ENCODE peak calls at places on chromosomes 16 and 17, in six cellular contexts. G is H1, T is H9, I is neuronal stem cell, E is mesenchymal stem cell, K is trophoblast cell. C is an unnamed sample. For H3K9me3, the result is how much of the 10 kb centered on the place peaks cover.

GRCh38 chr16:6335072-6335471 is 997.6 kb upstream of the RBFOX1 start:
- DNase-seq in G (peak), T (peak), I (peak), E (no peak), K (peak), C (no peak)

GRCh38 chr16:80369559-80369958 is 171.2 kb upstream of the DYNLRB2 start:
- DNase-seq in G (peak), T (peak), I (peak), E (peak), K (peak), C (peak)

GRCh38 chr16:68800257-68800875 is 43.0 kb upstream of the TANGO6 start:
- DNase-seq in G (peak), T (peak), I (peak), E (peak), K (peak), C (peak)

GRCh38 chr17:1491406-1492248 is 859 bp downstream of the MYO1C start:
- DNase-seq in G (peak), T (no peak), I (no peak), E (peak), K (peak), C (no peak)

GRCh38 chr17:11391134-11391533 is 150.1 kb downstream of the SHISA6 start:
- DNase-seq in G (peak), T (peak), I (no peak), E (no peak), K (no peak), C (no peak)

GRCh38 chr16:15900357-15900756 is 12.0 kb upstream of the CEP20 start:
- DNase-seq in G (no peak), T (no peak), I (no peak), E (no peak), K (peak), C (no peak)

GRCh38 chr17:67657596-67657995 is 60.1 kb upstream of the NOL11 start:
- DNase-seq in G (no peak), T (no peak), I (no peak), E (no peak), K (no peak), C (no peak)

GRCh38 chr17:75078097-75079022 is 9.4 kb upstream of the SLC16A5 start:
- DNase-seq in G (no peak), T (peak), I (no peak), E (peak), K (peak), C (peak)

GRCh38 chr16:48963306-48963705 is 318.3 kb downstream of the CBLN1 start:
- DNase-seq in G (no peak), T (no peak), I (no peak), E (peak), K (peak), C (peak)

GRCh38 chr17:83119987-83120864 is 40.8 kb downstream of the METRNL start:
- DNase-seq in G (no peak), T (no peak), I (no peak), E (peak), K (no peak), C (no peak)

GRCh38 chr16:35011-35775 is 18.2 kb downstream of the POLR3K start:
- DNase-seq in G (no peak), T (no peak), I (no peak), E (no peak), K (peak), C (no peak)

GRCh38 chr16:57628008-57628781 is at the start of gene ADGRG1:
- DNase-seq in G (peak), T (peak), I (peak), E (peak), K (peak), C (peak)

GRCh38 chr17:76371656-76372628 is 12.5 kb upstream of the SPHK1 start:
- DNase-seq in G (no peak), T (no peak), I (no peak), E (peak), K (peak), C (peak)

GRCh38 chr16:80792031-80792430 is 12.4 kb downstream of the CDYL2 start:
- DNase-seq in G (no peak), T (no peak), I (no peak), E (no peak), K (no peak), C (no peak)

GRCh38 chr17:44581868-44582267 is 24.6 kb downstream of the FZD2 start:
- DNase-seq in G (no peak), T (no peak), I (no peak), E (no peak), K (no peak), C (no peak)

GRCh38 chr16:1346422-1347285 is 5.0 kb downstream of the TSR3 start:
- DNase-seq in G (no peak), T (no peak), I (no peak), E (no peak), K (peak), C (no peak)

GRCh38 chr16:54175552-54176375 is 110.8 kb downstream of the IRX3 start:
- DNase-seq in G (no peak), T (no peak), I (no peak), E (no peak), K (peak), C (no peak)

GRCh38 chr17:4477286-4477791 is 21.3 kb upstream of the SPNS2 start:
- DNase-seq in G (no peak), T (no peak), I (no peak), E (no peak), K (no peak), C (no peak)

GRCh38 chr17:6353161-6353560 is 81.8 kb downstream of the AIPL1 start:
- DNase-seq in G (peak), T (no peak), I (no peak), E (no peak), K (no peak), C (no peak)

GRCh38 chr16:5504028-5504758 is 406.6 kb upstream of the EEF2KMT start:
- DNase-seq in G (no peak), T (no peak), I (no peak), E (no peak), K (no peak), C (no peak)

GRCh38 chr16:56606071-56606687 is 2.2 kb upstream of the MT2A start:
- DNase-seq in G (no peak), T (no peak), I (no peak), E (no peak), K (no peak), C (peak)

GRCh38 chr17:51427259-51428255 is 167.2 kb downstream of the UTP18 start:
- DNase-seq in G (no peak), T (no peak), I (no peak), E (no peak), K (peak), C (no peak)

GRCh38 chr16:49789617-49790016 is 66.3 kb downstream of the ZNF423 start:
- DNase-seq in G (no peak), T (no peak), I (no peak), E (no peak), K (no peak), C (no peak)

GRCh38 chr16:86874141-86874540 is 295.8 kb downstream of the FOXL1 start:
- DNase-seq in G (peak), T (peak), I (no peak), E (peak), K (peak), C (no peak)

GRCh38 chr17:74768069-74768762 is 7.9 kb downstream of the NAT9 start:
- DNase-seq in G (no peak), T (no peak), I (no peak), E (no peak), K (no peak), C (peak)

GRCh38 chr17:8875416-8875815 is 7.9 kb upstream of the PIK3R6 start:
- DNase-seq in G (no peak), T (peak), I (no peak), E (no peak), K (no peak), C (no peak)
- H2AK5ac ChIP-seq in G (no peak), T (no peak), I (no peak), E (no peak), K (no peak), C (no peak)

GRCh38 chr16:35170610-35171009 is 1711.2 kb downstream of the TP53TG3F start:
- DNase-seq in G (no peak), T (no peak), I (no peak), E (no peak), K (no peak), C (no peak)
- H3K9me3 ChIP-seq in G (half or more), T (half or more), I (under half), E (under half), K (under half), C (under half)

GRCh38 chr17:27354491-27355081 is 60.7 kb downstream of the WSB1 start:
- DNase-seq in G (no peak), T (no peak), I (no peak), E (no peak), K (peak), C (no peak)
- H2AK5ac ChIP-seq in G (no peak), T (no peak), I (no peak), E (no peak), K (peak), C (peak)

GRCh38 chr17:77420804-77421634 is 280.2 kb downstream of the SEC14L1 start:
- DNase-seq in G (peak), T (peak), I (no peak), E (peak), K (no peak), C (peak)
- H3K9me3 ChIP-seq in G (under half), T (under half), I (under half), E (under half), K (under half), C (under half)

DNA sequence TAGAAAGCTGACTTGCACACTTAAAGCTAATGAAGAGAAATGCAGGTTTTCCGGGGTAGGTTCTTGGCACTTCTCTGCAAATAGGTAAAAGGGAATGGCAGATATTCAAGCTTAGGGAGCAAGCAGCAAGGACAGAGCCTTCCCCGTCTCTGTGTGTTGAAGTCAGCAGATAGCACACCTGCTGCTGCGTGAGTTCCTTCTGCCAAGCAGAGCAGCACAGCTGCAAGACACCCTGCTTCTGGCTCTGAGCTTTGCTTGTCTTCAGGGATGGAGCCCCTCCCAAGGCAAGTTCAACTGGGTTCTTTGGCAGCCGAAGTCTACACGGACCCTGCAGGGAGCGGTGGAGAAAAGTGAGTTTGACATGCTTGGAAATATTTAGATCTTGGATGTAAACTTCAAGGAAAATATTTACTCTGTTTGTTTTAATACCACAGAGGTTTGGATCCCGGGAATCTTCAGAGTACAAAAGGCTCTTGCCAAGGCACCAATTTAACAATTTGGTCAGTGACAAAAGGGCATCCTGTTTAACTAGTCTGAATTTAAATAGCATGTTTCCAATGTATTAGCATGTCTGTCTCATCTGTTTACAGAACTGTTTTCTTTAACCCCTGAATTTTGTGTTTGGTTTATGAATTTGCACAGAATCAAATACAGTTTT is 113.4 kb upstream of the KCNJ16 start:
- DNase-seq in G (peak), T (peak), I (no peak), E (no peak), K (no peak), C (peak)
- H2AK5ac ChIP-seq in G (no peak), T (no peak), I (no peak), E (no peak), K (no peak), C (no peak)

GRCh38 chr17:66548158-66548557 is 245.7 kb downstream of the PRKCA start:
- DNase-seq in G (no peak), T (no peak), I (no peak), E (peak), K (no peak), C (no peak)
- H3K9me3 ChIP-seq in G (under half), T (under half), I (under half), E (under half), K (under half), C (under half)

DNA sequence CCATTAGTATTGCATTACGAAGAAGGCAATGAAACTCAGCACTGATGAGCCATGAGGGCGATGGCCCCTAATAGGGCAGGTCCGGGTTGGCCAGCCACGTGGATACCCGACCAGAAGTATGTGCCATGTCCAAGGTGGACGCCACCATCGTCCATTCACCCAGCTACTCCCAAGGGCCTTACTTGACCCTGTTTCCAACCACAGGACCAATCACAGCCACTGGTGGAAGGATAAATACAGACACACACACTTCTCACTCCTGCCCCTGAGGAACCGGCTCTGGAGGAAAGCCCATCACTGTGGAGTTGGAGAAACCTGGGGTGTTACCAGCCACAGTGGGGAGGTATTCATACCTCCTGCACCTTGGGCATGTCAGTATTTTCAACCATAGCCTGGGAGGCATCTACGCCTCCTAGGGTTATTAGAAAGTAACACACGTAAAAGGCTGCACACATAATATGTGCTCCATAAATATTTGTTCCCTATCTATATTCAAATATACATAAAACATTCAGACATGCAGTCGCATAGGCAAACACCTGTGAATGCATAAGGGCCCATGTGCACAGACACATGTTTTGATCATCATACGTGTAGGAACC is 5.4 kb upstream of the ITGA3 start:
- DNase-seq in G (no peak), T (no peak), I (no peak), E (no peak), K (no peak), C (no peak)
- H2AK5ac ChIP-seq in G (no peak), T (no peak), I (no peak), E (peak), K (peak), C (peak)

DNA sequence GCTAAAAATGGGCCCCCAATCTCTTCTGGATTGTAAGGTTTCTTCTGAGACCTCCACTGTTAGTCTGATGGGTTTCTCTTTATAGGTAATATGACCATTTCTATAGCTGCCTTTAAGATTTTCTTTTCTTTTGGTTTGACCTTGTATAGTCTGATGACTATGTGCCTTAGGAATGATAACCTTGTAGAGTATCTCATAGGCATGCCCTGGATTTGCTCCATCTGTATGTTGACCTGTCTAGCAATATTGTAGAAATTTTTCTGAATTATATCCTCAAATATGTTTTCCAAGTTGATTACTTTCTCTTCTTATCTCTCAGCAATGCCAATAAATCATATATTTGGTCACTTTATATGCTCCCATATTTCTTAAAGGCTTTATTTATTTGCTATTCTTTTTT is 1403.8 kb upstream of the GOT2 start:
- DNase-seq in G (no peak), T (no peak), I (no peak), E (no peak), K (peak), C (no peak)
- H3K9me3 ChIP-seq in G (under half), T (under half), I (under half), E (under half), K (under half), C (under half)

GRCh38 chr17:29018788-29019474 is 13.1 kb upstream of the SEZ6 start:
- DNase-seq in G (no peak), T (no peak), I (no peak), E (no peak), K (no peak), C (no peak)
- H2AK5ac ChIP-seq in G (peak), T (no peak), I (no peak), E (no peak), K (no peak), C (no peak)

DNA sequence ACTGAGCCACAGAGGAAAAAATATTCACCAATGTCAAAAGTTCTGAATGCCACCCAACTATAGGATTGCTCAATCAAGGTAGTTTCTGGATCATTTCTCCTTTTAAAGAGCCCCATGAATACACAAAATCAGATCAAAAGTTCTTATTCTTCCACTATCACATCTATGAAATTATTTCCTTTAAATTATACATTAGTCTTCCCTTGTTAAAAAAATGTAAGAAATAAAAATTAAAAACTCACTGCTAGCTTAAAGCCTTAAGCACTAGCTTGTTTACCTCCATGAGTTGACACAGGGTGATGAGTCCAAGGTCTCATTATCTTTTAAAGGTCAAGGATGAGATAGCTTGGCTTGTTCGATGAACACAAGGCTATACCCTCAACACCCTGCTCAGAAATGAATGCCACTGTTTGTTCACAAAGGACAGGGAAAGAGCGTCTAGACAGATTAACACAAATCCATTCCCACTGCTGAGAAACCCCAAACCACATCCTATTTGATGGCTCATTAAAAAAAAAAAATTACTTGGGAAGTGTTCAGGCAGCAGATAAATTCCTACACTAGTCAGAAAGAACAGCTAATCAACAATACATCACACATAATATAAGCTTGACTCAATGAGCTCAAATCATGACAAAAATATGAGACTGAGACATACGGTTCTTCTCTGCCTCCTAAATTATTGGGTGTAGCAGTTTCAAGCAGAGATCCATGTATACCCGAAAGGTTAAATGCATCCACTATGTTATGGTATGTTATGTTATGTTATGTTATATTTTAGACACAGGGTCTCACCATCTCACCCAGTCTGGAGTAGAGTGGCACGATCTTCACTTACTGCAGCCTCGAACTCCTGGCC is 118.9 kb downstream of the PARN start:
- DNase-seq in G (no peak), T (no peak), I (no peak), E (peak), K (peak), C (peak)
- H3K9me3 ChIP-seq in G (under half), T (under half), I (under half), E (under half), K (under half), C (under half)